ENCODE peak calls at places on chromosomes 13 and 19, in six cellular contexts. One of them, this sample, is unnamed.

GRCh38 chr19:9883231-9883758 is 48.2 kb downstream of the PIN1 start:
- DNase-seq in H9: peak; percentile 51
- DNase-seq in body of pancreas: no peak
- DNase-seq in IMR-90: no peak
- DNase-seq in thoracic aorta: no peak
- DNase-seq in transverse colon: no peak
- DNase-seq in this sample: no peak

GRCh38 chr19:4183967-4184717 is 1.7 kb downstream of the ANKRD24 start:
- DNase-seq in body of pancreas: no peak
- DNase-seq in H9: no peak
- DNase-seq in transverse colon: no peak
- DNase-seq in thoracic aorta: no peak
- DNase-seq in IMR-90: no peak
- DNase-seq in this sample: no peak

GRCh38 chr13:78700121-78700910 is 41.4 kb upstream of the OBI1 start:
- DNase-seq in transverse colon: no peak
- DNase-seq in H9: no peak
- DNase-seq in IMR-90: peak; percentile 31
- DNase-seq in body of pancreas: no peak
- DNase-seq in thoracic aorta: no peak
- DNase-seq in this sample: no peak

GRCh38 chr19:41521860-41522555 is 54.0 kb upstream of the CEACAM21 start:
- DNase-seq in transverse colon: no peak
- DNase-seq in IMR-90: no peak
- DNase-seq in body of pancreas: no peak
- DNase-seq in thoracic aorta: no peak
- DNase-seq in H9: no peak
- DNase-seq in this sample: no peak

GRCh38 chr19:17703823-17704463 is 15.3 kb upstream of the MAP1S start:
- DNase-seq in transverse colon: peak; percentile 67
- DNase-seq in body of pancreas: peak; percentile 51
- DNase-seq in thoracic aorta: no peak
- DNase-seq in H9: peak; percentile 82
- DNase-seq in IMR-90: peak; percentile 31
- DNase-seq in this sample: no peak

GRCh38 chr19:1087813-1088418 is 7.3 kb downstream of the POLR2E start:
- DNase-seq in thoracic aorta: no peak
- DNase-seq in IMR-90: no peak
- DNase-seq in H9: no peak
- DNase-seq in body of pancreas: peak; percentile 77
- DNase-seq in transverse colon: peak; percentile 69
- DNase-seq in this sample: no peak

GRCh38 chr19:14347999-14348889 is 33.0 kb upstream of the ADGRE5 start:
- DNase-seq in thoracic aorta: no peak
- DNase-seq in IMR-90: no peak
- DNase-seq in body of pancreas: peak; percentile 59
- DNase-seq in H9: peak; percentile 76
- DNase-seq in transverse colon: peak; percentile 77
- DNase-seq in this sample: no peak

GRCh38 chr19:47215581-47215980 is 15.4 kb downstream of the BBC3 start:
- DNase-seq in IMR-90: no peak
- DNase-seq in body of pancreas: no peak
- DNase-seq in H9: no peak
- DNase-seq in thoracic aorta: no peak
- DNase-seq in transverse colon: peak; percentile 81
- DNase-seq in this sample: no peak

GRCh38 chr19:13459351-13459750 is 46.9 kb downstream of the CACNA1A start:
- DNase-seq in H9: no peak
- DNase-seq in IMR-90: no peak
- DNase-seq in thoracic aorta: no peak
- DNase-seq in body of pancreas: no peak
- DNase-seq in transverse colon: no peak
- DNase-seq in this sample: no peak

GRCh38 chr19:46604781-46605355 is 3.7 kb downstream of the CALM3 start:
- DNase-seq in body of pancreas: no peak
- DNase-seq in thoracic aorta: no peak
- DNase-seq in H9: no peak
- DNase-seq in IMR-90: no peak
- DNase-seq in transverse colon: no peak
- DNase-seq in this sample: no peak

GRCh38 chr13:30607908-30608307 is 9.8 kb upstream of the USPL1 start:
- DNase-seq in body of pancreas: no peak
- DNase-seq in thoracic aorta: no peak
- DNase-seq in transverse colon: peak; percentile 57
- DNase-seq in H9: no peak
- DNase-seq in IMR-90: no peak
- DNase-seq in this sample: no peak

GRCh38 chr13:40666905-40667621 is 622 bp upstream of the FOXO1 start:
- DNase-seq in thoracic aorta: no peak
- DNase-seq in H9: no peak
- DNase-seq in body of pancreas: peak; percentile 52
- DNase-seq in IMR-90: no peak
- DNase-seq in transverse colon: peak; percentile 46
- DNase-seq in this sample: peak; percentile 37

GRCh38 chr13:47794963-47795362 is 206.1 kb downstream of the SUCLA2 start:
- DNase-seq in body of pancreas: no peak
- DNase-seq in H9: no peak
- DNase-seq in transverse colon: no peak
- DNase-seq in IMR-90: peak; percentile 2
- DNase-seq in thoracic aorta: no peak
- DNase-seq in this sample: no peak

GRCh38 chr13:59360916-59361315 is 802.8 kb downstream of the DIAPH3 start:
- DNase-seq in IMR-90: no peak
- DNase-seq in H9: no peak
- DNase-seq in thoracic aorta: no peak
- DNase-seq in body of pancreas: no peak
- DNase-seq in transverse colon: no peak
- DNase-seq in this sample: no peak

GRCh38 chr19:34226036-34226435 is 28.3 kb upstream of the GARRE1 start:
- DNase-seq in body of pancreas: no peak
- DNase-seq in transverse colon: no peak
- DNase-seq in thoracic aorta: no peak
- DNase-seq in H9: no peak
- DNase-seq in IMR-90: no peak
- DNase-seq in this sample: no peak

GRCh38 chr19:36081385-36081784 is 26.7 kb downstream of the WDR62 start:
- DNase-seq in IMR-90: peak; percentile 10
- DNase-seq in transverse colon: no peak
- DNase-seq in body of pancreas: no peak
- DNase-seq in thoracic aorta: no peak
- DNase-seq in H9: no peak
- DNase-seq in this sample: no peak

GRCh38 chr19:15372470-15372869 is 7.1 kb downstream of the AKAP8 start:
- DNase-seq in body of pancreas: no peak
- DNase-seq in H9: no peak
- DNase-seq in transverse colon: no peak
- DNase-seq in thoracic aorta: no peak
- DNase-seq in IMR-90: no peak
- DNase-seq in this sample: no peak

GRCh38 chr19:15369594-15369891 is 10.0 kb downstream of the AKAP8 start:
- DNase-seq in IMR-90: no peak
- DNase-seq in thoracic aorta: no peak
- DNase-seq in H9: no peak
- DNase-seq in transverse colon: no peak
- DNase-seq in body of pancreas: no peak
- DNase-seq in this sample: no peak

GRCh38 chr19:15371786-15372380 is 7.7 kb downstream of the AKAP8 start:
- DNase-seq in transverse colon: no peak
- DNase-seq in IMR-90: no peak
- DNase-seq in H9: no peak
- DNase-seq in body of pancreas: no peak
- DNase-seq in thoracic aorta: no peak
- DNase-seq in this sample: no peak

GRCh38 chr19:15372891-15373301 is 6.7 kb downstream of the AKAP8 start:
- DNase-seq in body of pancreas: no peak
- DNase-seq in transverse colon: no peak
- DNase-seq in H9: no peak
- DNase-seq in thoracic aorta: no peak
- DNase-seq in IMR-90: no peak
- DNase-seq in this sample: no peak

GRCh38 chr19:15371119-15371518 is 8.5 kb downstream of the AKAP8 start:
- DNase-seq in IMR-90: no peak
- DNase-seq in H9: no peak
- DNase-seq in body of pancreas: no peak
- DNase-seq in transverse colon: no peak
- DNase-seq in thoracic aorta: no peak
- DNase-seq in this sample: no peak
- H3K27ac ChIP-seq in IMR-90: no peak overlapping the region
- H3K27ac ChIP-seq in H9: no peak overlapping the region
- H3K27ac ChIP-seq in body of pancreas: no peak overlapping the region
- H3K27ac ChIP-seq in transverse colon: no peak overlapping the region
- H3K27ac ChIP-seq in thoracic aorta: no peak overlapping the region
- H3K27ac ChIP-seq in this sample: no peak overlapping the region

GRCh38 chr13:98144501-98145350 is 1.8 kb downstream of the FARP1 start:
- DNase-seq in IMR-90: peak; percentile 77
- DNase-seq in body of pancreas: peak; percentile 11
- DNase-seq in thoracic aorta: no peak
- DNase-seq in H9: peak; percentile 41
- DNase-seq in transverse colon: no peak
- DNase-seq in this sample: no peak
- TF ChIP-seq CTCF in IMR-90: peak; percentile 29
- TF ChIP-seq CTCF in body of pancreas: peak; percentile 6
- TF ChIP-seq CTCF in thoracic aorta: no peak
- TF ChIP-seq CTCF in H9: peak; percentile 47
- TF ChIP-seq CTCF in transverse colon: no peak
- TF ChIP-seq CTCF in this sample: no peak

GRCh38 chr19:11697284-11697855 is 41.4 kb downstream of the ZNF823 start:
- DNase-seq in IMR-90: no peak
- DNase-seq in H9: no peak
- DNase-seq in thoracic aorta: no peak
- DNase-seq in transverse colon: no peak
- DNase-seq in body of pancreas: no peak
- DNase-seq in this sample: no peak

GRCh38 chr19:11694533-11695439 is 44.0 kb downstream of the ZNF823 start:
- DNase-seq in IMR-90: peak; percentile 86
- DNase-seq in thoracic aorta: peak; percentile 91
- DNase-seq in transverse colon: peak; percentile 97
- DNase-seq in H9: peak; percentile 97
- DNase-seq in body of pancreas: peak; percentile 96
- DNase-seq in this sample: peak; percentile 46

GRCh38 chr19:11698231-11698630 is 40.5 kb downstream of the ZNF823 start:
- DNase-seq in H9: no peak
- DNase-seq in thoracic aorta: no peak
- DNase-seq in body of pancreas: no peak
- DNase-seq in transverse colon: no peak
- DNase-seq in IMR-90: no peak
- DNase-seq in this sample: no peak

GRCh38 chr19:11692127-11692790 is 46.5 kb downstream of the ZNF823 start:
- DNase-seq in thoracic aorta: no peak
- DNase-seq in transverse colon: no peak
- DNase-seq in IMR-90: no peak
- DNase-seq in body of pancreas: no peak
- DNase-seq in H9: no peak
- DNase-seq in this sample: no peak

DNA sequence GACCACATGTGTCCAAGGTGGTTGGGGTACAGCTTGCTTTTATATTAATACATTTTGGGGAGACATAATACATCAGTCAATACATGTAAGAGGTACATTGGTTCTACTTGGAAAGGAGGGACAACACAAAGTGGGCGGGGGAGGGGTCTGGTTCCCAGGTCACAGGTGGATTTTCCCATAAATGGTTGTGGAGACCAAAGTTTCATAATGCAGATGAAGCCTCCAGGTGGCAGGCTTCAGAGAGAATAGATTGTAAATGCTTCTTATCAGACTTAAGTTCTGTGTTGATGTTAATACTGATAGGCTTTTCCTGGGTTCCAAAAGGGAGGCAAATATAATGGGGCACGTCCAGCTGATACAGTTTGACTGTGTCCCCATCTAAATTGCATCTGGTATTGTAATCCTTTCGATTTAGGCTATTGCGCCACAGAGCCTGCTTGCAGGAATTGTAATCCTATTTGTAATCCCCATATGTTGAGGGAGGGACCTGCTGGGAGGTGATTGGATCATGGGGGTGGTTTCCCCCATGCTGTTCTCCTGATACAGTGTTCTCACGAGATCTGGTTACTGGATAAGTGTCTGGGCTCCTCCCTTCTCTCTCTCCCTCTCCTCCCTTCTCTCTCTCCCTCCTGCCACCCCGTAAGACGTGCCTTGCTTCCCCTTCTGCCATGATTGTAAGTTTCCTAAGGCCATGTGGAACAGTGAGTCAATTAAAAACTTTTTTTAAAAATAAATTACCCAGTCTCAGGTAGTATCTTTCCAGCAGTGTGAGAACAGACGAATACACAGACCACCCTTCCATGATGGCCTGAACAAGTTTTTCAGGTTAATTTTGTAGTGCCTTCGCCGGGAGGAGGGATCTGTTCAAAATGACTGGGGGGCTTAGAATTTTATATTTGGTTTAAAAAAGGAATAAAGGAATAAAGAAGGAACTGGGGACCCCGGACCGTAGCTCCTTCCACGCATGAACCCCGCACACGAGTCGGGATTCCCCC is 44.9 kb downstream of the ZNF823 start:
- DNase-seq in H9: peak; percentile 75
- DNase-seq in transverse colon: no peak
- DNase-seq in IMR-90: peak; percentile 75
- DNase-seq in thoracic aorta: no peak
- DNase-seq in body of pancreas: peak; percentile 15
- DNase-seq in this sample: no peak
- H3K27ac ChIP-seq in H9: no peak overlapping the region
- H3K27ac ChIP-seq in transverse colon: peak overlapping the region; percentile 74
- H3K27ac ChIP-seq in IMR-90: no peak overlapping the region
- H3K27ac ChIP-seq in thoracic aorta: no peak overlapping the region
- H3K27ac ChIP-seq in body of pancreas: no peak overlapping the region
- H3K27ac ChIP-seq in this sample: peak overlapping the region; percentile 79

GRCh38 chr13:113903361-113903760 is 39.5 kb upstream of the GAS6 start:
- DNase-seq in IMR-90: peak; percentile 78
- DNase-seq in body of pancreas: no peak
- DNase-seq in transverse colon: no peak
- DNase-seq in thoracic aorta: peak; percentile 41
- DNase-seq in H9: no peak
- DNase-seq in this sample: no peak

GRCh38 chr13:113903912-113904311 is 40.0 kb upstream of the GAS6 start:
- DNase-seq in H9: no peak
- DNase-seq in body of pancreas: no peak
- DNase-seq in thoracic aorta: no peak
- DNase-seq in IMR-90: no peak
- DNase-seq in transverse colon: no peak
- DNase-seq in this sample: no peak

GRCh38 chr13:113902536-113902935 is 38.7 kb upstream of the GAS6 start:
- DNase-seq in body of pancreas: no peak
- DNase-seq in thoracic aorta: no peak
- DNase-seq in IMR-90: peak; percentile 31
- DNase-seq in H9: no peak
- DNase-seq in transverse colon: no peak
- DNase-seq in this sample: no peak

GRCh38 chr13:113901642-113902041 is 37.8 kb upstream of the GAS6 start:
- DNase-seq in H9: no peak
- DNase-seq in thoracic aorta: no peak
- DNase-seq in body of pancreas: no peak
- DNase-seq in IMR-90: no peak
- DNase-seq in transverse colon: no peak
- DNase-seq in this sample: no peak

DNA sequence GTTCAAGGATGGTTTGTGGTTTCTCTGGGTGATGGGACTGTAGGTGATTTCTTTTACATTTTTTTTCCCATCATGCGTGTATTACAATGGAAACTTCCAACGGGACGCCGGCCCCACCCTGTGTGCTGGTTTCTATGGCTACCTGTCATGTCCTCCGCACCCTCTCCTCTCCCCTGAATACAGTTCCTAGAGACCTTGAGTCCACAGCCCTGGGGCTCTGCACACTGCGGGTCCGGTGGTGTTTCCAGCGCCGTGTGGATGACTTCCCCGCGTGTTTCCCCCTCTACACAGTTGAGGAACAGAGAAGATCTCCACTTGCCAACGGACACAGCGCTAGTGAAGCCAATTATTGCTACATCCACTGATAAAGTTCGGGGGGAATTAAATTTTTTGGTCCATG is 39.1 kb upstream of the GAS6 start:
- DNase-seq in H9: no peak
- DNase-seq in thoracic aorta: no peak
- DNase-seq in transverse colon: no peak
- DNase-seq in IMR-90: no peak
- DNase-seq in body of pancreas: no peak
- DNase-seq in this sample: no peak
- TF ChIP-seq CTCF in H9: no peak
- TF ChIP-seq CTCF in thoracic aorta: no peak
- TF ChIP-seq CTCF in transverse colon: no peak
- TF ChIP-seq CTCF in IMR-90: no peak
- TF ChIP-seq CTCF in body of pancreas: no peak
- TF ChIP-seq CTCF in this sample: no peak